ENCODE peak calls at places on chromosomes 7 and 10, in nine cellular contexts. I, Q, R, U, C, E, D, H and V are unnamed samples.

GRCh38 chr10:78727728-78728127 is 341.0 kb upstream of the ZMIZ1 start:
- DNase-seq in H (no peak), E (no peak), D (no peak), U (no peak), C (no peak), R (no peak), Q (no peak), I (no peak), V (no peak)

GRCh38 chr10:8511026-8511425 is 456.5 kb downstream of the GATA3 start:
- DNase-seq in E (no peak), I (no peak), R (no peak), U (peak), H (no peak), D (no peak), Q (no peak), C (no peak), V (no peak)

GRCh38 chr10:6407034-6407721 is 172.9 kb downstream of the PRKCQ start:
- DNase-seq in I (no peak), R (no peak), D (no peak), U (no peak), Q (no peak), H (no peak), E (no peak), C (no peak), V (no peak)

GRCh38 chr10:4635883-4636282 is 190.1 kb upstream of the AKR1E2 start:
- DNase-seq in D (no peak), I (no peak), E (no peak), Q (no peak), U (no peak), H (no peak), R (no peak), C (no peak), V (no peak)

GRCh38 chr7:135645296-135645904 is 16.9 kb upstream of the STMP1 start:
- DNase-seq in I (peak), H (no peak), C (no peak), R (no peak), E (no peak), U (peak), D (no peak), Q (peak), V (peak)

GRCh38 chr7:95056107-95056689 is 148.8 kb downstream of the PPP1R9A start:
- DNase-seq in C (no peak), R (no peak), Q (no peak), I (no peak), H (no peak), U (no peak), E (no peak), D (no peak), V (no peak)

GRCh38 chr10:110876000-110876399 is 4.3 kb downstream of the PDCD4 start:
- DNase-seq in I (no peak), H (no peak), U (no peak), Q (no peak), D (no peak), C (no peak), E (no peak), R (no peak), V (no peak)

GRCh38 chr10:99654791-99655190 is 4.5 kb upstream of the ENTPD7 start:
- DNase-seq in C (no peak), E (no peak), I (no peak), U (no peak), R (no peak), H (no peak), D (no peak), Q (peak), V (peak)

GRCh38 chr7:95686109-95686508 is 86.2 kb upstream of the DYNC1I1 start:
- DNase-seq in E (no peak), U (peak), D (no peak), C (peak), I (peak), R (no peak), H (no peak), Q (peak), V (peak)

GRCh38 chr10:32059472-32059871 is 3.2 kb upstream of the KIF5B start:
- DNase-seq in U (no peak), H (no peak), I (peak), E (no peak), Q (no peak), C (no peak), D (no peak), R (no peak), V (no peak)

GRCh38 chr10:14032406-14032998 is 298.2 kb downstream of the FRMD4A start:
- DNase-seq in Q (no peak), I (no peak), E (peak), U (peak), H (peak), R (no peak), C (no peak), D (peak), V (no peak)

GRCh38 chr7:380724-381210 is 90.8 kb downstream of the FOXL3 start:
- DNase-seq in H (no peak), E (peak), I (no peak), Q (no peak), R (no peak), C (peak), D (no peak), U (no peak), V (no peak)

GRCh38 chr10:71996598-71997371 is 32.6 kb downstream of the CHST3 start:
- DNase-seq in Q (no peak), C (no peak), E (no peak), D (no peak), U (no peak), R (no peak), I (no peak), H (no peak), V (no peak)

GRCh38 chr10:110535958-110536891 is 31.3 kb upstream of the SMC3 start:
- DNase-seq in Q (peak), R (no peak), U (peak), C (peak), H (no peak), D (no peak), E (peak), I (peak), V (no peak)

GRCh38 chr7:13179011-13179574 is 491.7 kb downstream of the ARL4A start:
- DNase-seq in H (no peak), C (no peak), I (peak), Q (no peak), D (no peak), U (no peak), R (no peak), E (no peak), V (no peak)

DNA sequence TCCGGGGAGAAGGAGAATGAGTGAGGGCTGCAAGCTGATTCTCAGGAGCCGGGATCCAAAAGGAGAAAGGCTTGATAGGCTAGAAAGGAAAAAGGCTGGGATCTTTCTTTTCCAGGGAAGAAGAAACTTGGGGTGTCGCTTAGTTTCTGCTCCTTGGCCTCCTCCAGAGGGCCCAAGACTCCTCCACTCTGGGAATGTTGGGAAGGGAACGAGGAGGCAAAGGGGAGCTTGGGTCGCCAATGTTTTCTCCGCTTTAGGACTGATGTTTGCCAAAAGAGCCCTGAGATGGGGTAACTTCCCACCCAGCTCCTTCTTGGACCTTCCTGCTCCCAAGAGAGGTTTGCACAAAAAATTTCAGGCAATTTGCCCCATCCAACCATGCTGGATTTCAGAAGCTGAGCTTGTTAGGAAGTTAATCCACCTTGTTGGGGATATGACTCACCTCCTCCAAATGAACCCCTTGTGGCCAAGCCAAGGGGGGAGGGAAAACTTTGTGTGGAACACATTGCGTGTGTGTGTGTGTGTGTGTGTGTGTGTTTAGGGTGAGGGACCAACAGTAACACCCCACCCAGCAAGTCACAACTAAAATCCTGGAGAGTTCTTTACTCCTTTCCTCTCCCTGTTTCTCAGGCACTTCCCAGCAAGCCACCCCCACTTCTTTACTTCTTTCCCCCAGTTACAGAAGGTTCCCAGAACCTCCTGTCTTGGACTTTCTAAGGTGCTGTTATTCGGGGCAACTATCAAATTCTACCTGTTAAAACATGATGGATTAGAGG is 8.7 kb upstream of the HOXA2 start:
- DNase-seq in U (peak), R (no peak), C (no peak), I (no peak), D (no peak), E (no peak), H (no peak), Q (no peak), V (no peak)
- TF ChIP-seq POLR2AphosphoS5 in U (no peak), R (no peak), C (no peak), I (no peak), D (no peak), E (no peak), H (no peak), Q (no peak), V (no peak)

GRCh38 chr10:97632949-97633884 is at the start of gene MORN4:
- DNase-seq in C (peak), I (peak), E (peak), R (peak), H (peak), Q (peak), U (peak), D (peak), V (peak)
- TF ChIP-seq POLR2AphosphoS5 in C (no peak), I (peak), E (peak), R (no peak), H (no peak), Q (no peak), U (peak), D (peak), V (peak)

GRCh38 chr10:96863922-96864543 is 31.9 kb downstream of the LCOR start:
- DNase-seq in I (peak), E (no peak), R (no peak), H (peak), C (no peak), D (no peak), U (no peak), Q (no peak), V (peak)
- TF ChIP-seq POLR2AphosphoS5 in I (no peak), E (no peak), R (no peak), H (no peak), C (no peak), D (no peak), U (no peak), Q (no peak), V (peak)

GRCh38 chr7:70794962-70795361 is 337.0 kb upstream of the GALNT17 start:
- DNase-seq in H (no peak), C (no peak), U (no peak), I (no peak), Q (no peak), R (no peak), E (no peak), D (no peak), V (no peak)
- TF ChIP-seq POLR2AphosphoS5 in H (no peak), C (no peak), U (no peak), I (no peak), Q (no peak), R (no peak), E (no peak), D (peak), V (no peak)